ENCODE peak calls at places on chromosomes 1 and 21, in seven cellular contexts. P, G, W, B, A, J and D are unnamed samples.

GRCh38 chr1:10975567-10976326 is 36.7 kb upstream of the TARDBP start:
- DNase-seq in P (no peak), G (no peak), W (no peak), B (no peak), A (no peak), J (no peak), D (no peak)

GRCh38 chr1:1347663-1348419 is 1.4 kb downstream of the DVL1 start:
- DNase-seq in P (no peak), G (no peak), W (no peak), B (peak), A (no peak), J (no peak), D (peak)

GRCh38 chr1:117388328-117388727 is 21.1 kb downstream of the MAN1A2 start:
- DNase-seq in P (no peak), G (no peak), W (no peak), B (no peak), A (no peak), J (no peak), D (no peak)

GRCh38 chr1:29159773-29160172 is 21.9 kb downstream of the SRSF4 start:
- DNase-seq in P (no peak), G (no peak), W (no peak), B (no peak), A (no peak), J (no peak), D (peak)

GRCh38 chr21:14762734-14763694 is 216.9 kb upstream of the SAMSN1 start:
- DNase-seq in P (no peak), G (no peak), W (peak), B (no peak), A (no peak), J (peak), D (no peak)

GRCh38 chr1:211247921-211248320 is 11.2 kb upstream of the RCOR3 start:
- DNase-seq in P (no peak), G (no peak), W (no peak), B (no peak), A (no peak), J (no peak), D (peak)

GRCh38 chr1:203201516-203202205 is 15.2 kb upstream of the CHI3L1 start:
- DNase-seq in P (no peak), G (no peak), W (no peak), B (no peak), A (no peak), J (no peak), D (no peak)

GRCh38 chr1:97093742-97094141 is 372.2 kb downstream of the PTBP2 start:
- DNase-seq in P (no peak), G (no peak), W (no peak), B (no peak), A (no peak), J (no peak), D (no peak)

GRCh38 chr1:67629370-67630075 is 55.5 kb upstream of the GADD45A start:
- DNase-seq in P (no peak), G (no peak), W (no peak), B (no peak), A (no peak), J (no peak), D (no peak)

GRCh38 chr1:207565546-207566468 is 69.8 kb downstream of the CR1 start:
- DNase-seq in P (no peak), G (no peak), W (no peak), B (peak), A (no peak), J (no peak), D (no peak)

GRCh38 chr1:67261646-67262045 is 46.0 kb upstream of the IL12RB2 start:
- DNase-seq in P (no peak), G (no peak), W (peak), B (no peak), A (no peak), J (no peak), D (peak)